ENCODE peak calls at places on chromosome 17, in nine cellular contexts. D, L, O, P, V, A, N, S and Y are unnamed samples.
A peak's percentile ranks its signal among the peaks of the same experiment; 100 is the strongest.

GRCh38 chr17:55699178-55699865 is 23.3 kb downstream of the TMEM100 start:
- DNase-seq in D (no peak), L (no peak), O (no peak), P (no peak), V (no peak), A (no peak), N (no peak), S (no peak), Y (no peak)

GRCh38 chr17:76154292-76154691 is 13.2 kb upstream of the FOXJ1 start:
- DNase-seq in D (no peak), L (no peak), O (no peak), P (no peak), V (no peak), A (no peak), N (no peak), S (no peak), Y (no peak)

GRCh38 chr17:64767269-64767997 is 105.3 kb upstream of the SMURF2 start:
- DNase-seq in D (no peak), L (no peak), O (no peak), P (no peak), V (no peak), A (no peak), N (no peak), S (no peak), Y (no peak)

GRCh38 chr17:63345598-63345997 is 100.5 kb downstream of the CYB561 start:
- DNase-seq in D (no peak), L (no peak), O (no peak), P (no peak), V (no peak), A (no peak), N (no peak), S (peak; percentile 53), Y (no peak)

GRCh38 chr17:76973040-76973439 is 104.8 kb downstream of the MGAT5B start:
- DNase-seq in D (no peak), L (no peak), O (no peak), P (no peak), V (no peak), A (no peak), N (no peak), S (no peak), Y (no peak)

GRCh38 chr17:50835563-50836231 is at the start of gene WFIKKN2:
- DNase-seq in D (no peak), L (no peak), O (no peak), P (no peak), V (no peak), A (no peak), N (no peak), S (no peak), Y (no peak)

GRCh38 chr17:16817201-16817600 is 127.2 kb downstream of the CCDC144A start:
- DNase-seq in D (no peak), L (peak; percentile 12), O (no peak), P (no peak), V (no peak), A (no peak), N (no peak), S (no peak), Y (no peak)

GRCh38 chr17:71115669-71115972 is 946.3 kb downstream of the KCNJ2 start:
- DNase-seq in D (no peak), L (no peak), O (no peak), P (no peak), V (no peak), A (no peak), N (no peak), S (peak; percentile 29), Y (no peak)

GRCh38 chr17:9098242-9098641 is 76.9 kb downstream of the NTN1 start:
- DNase-seq in D (no peak), L (no peak), O (no peak), P (no peak), V (no peak), A (no peak), N (no peak), S (no peak), Y (no peak)

GRCh38 chr17:31754239-31754945 is 104.7 kb downstream of the COPRS start:
- DNase-seq in D (no peak), L (no peak), O (no peak), P (peak; percentile 91), V (no peak), A (peak; percentile 75), N (no peak), S (no peak), Y (no peak)

GRCh38 chr17:82415336-82415735 is 2.8 kb upstream of the HEXD start:
- DNase-seq in D (no peak), L (no peak), O (no peak), P (no peak), V (no peak), A (no peak), N (no peak), S (no peak), Y (no peak)

GRCh38 chr17:27424941-27425340 is 31.3 kb upstream of the KSR1 start:
- DNase-seq in D (no peak), L (no peak), O (no peak), P (no peak), V (no peak), A (no peak), N (no peak), S (no peak), Y (no peak)

GRCh38 chr17:17084941-17085340 is 42.7 kb downstream of the MPRIP start:
- DNase-seq in D (no peak), L (no peak), O (no peak), P (no peak), V (no peak), A (no peak), N (no peak), S (no peak), Y (peak; percentile 26)

GRCh38 chr17:44960654-44961053 is 7.4 kb downstream of the C1QL1 start:
- DNase-seq in D (no peak), L (no peak), O (no peak), P (no peak), V (no peak), A (no peak), N (no peak), S (no peak), Y (peak; percentile 46)

GRCh38 chr17:66789961-66790421 is 44.9 kb upstream of the CACNG5 start:
- DNase-seq in D (no peak), L (no peak), O (no peak), P (no peak), V (no peak), A (no peak), N (no peak), S (no peak), Y (no peak)

GRCh38 chr17:27577124-27577761 is 53.7 kb upstream of the LGALS9 start:
- DNase-seq in D (no peak), L (no peak), O (peak; percentile 78), P (peak; percentile 72), V (no peak), A (peak; percentile 61), N (no peak), S (no peak), Y (peak; percentile 85)

GRCh38 chr17:63718981-63719380 is 19.1 kb upstream of the LIMD2 start:
- DNase-seq in D (no peak), L (no peak), O (no peak), P (no peak), V (no peak), A (no peak), N (no peak), S (no peak), Y (no peak)

GRCh38 chr17:74987418-74987908 is at the start of gene CDR2L:
- DNase-seq in D (no peak), L (peak; percentile 90), O (peak; percentile 96), P (peak; percentile 95), V (peak; percentile 89), A (peak; percentile 91), N (peak; percentile 87), S (peak; percentile 80), Y (peak; percentile 96)

GRCh38 chr17:38351412-38352222 is at the start of gene SOCS7:
- DNase-seq in D (peak; percentile 58), L (peak; percentile 89), O (peak; percentile 88), P (peak; percentile 96), V (peak; percentile 90), A (peak; percentile 91), N (peak; percentile 89), S (peak; percentile 74), Y (peak; percentile 99)